ENCODE peak calls at places on chromosomes 4 and X, in ten cellular contexts. One of them, this sample, is unnamed.

GRCh38 chrX:40622741-40623536 is at the start of gene MPC1L:
- DNase-seq in H1: no peak
- DNase-seq in sigmoid colon: no peak
- DNase-seq in A549: no peak
- DNase-seq in breast epithelium: no peak
- DNase-seq in heart left ventricle: no peak
- DNase-seq in tibial nerve: no peak
- DNase-seq in gastrocnemius medialis: no peak
- DNase-seq in GM12892: no peak
- DNase-seq in uterus: no peak
- DNase-seq in this sample: no peak

GRCh38 chr4:107950746-107951540 is 19.6 kb downstream of the CYP2U1 start:
- DNase-seq in H1: no peak
- DNase-seq in sigmoid colon: no peak
- DNase-seq in A549: no peak
- DNase-seq in breast epithelium: no peak
- DNase-seq in heart left ventricle: no peak
- DNase-seq in tibial nerve: no peak
- DNase-seq in gastrocnemius medialis: no peak
- DNase-seq in GM12892: no peak
- DNase-seq in uterus: no peak
- DNase-seq in this sample: no peak

GRCh38 chr4:189092596-189092995 is 848.1 kb upstream of the FRG1 start:
- DNase-seq in H1: no peak
- DNase-seq in sigmoid colon: no peak
- DNase-seq in A549: no peak
- DNase-seq in breast epithelium: no peak
- DNase-seq in heart left ventricle: no peak
- DNase-seq in tibial nerve: no peak
- DNase-seq in gastrocnemius medialis: no peak
- DNase-seq in GM12892: no peak
- DNase-seq in uterus: no peak
- DNase-seq in this sample: no peak

GRCh38 chrX:81263067-81263466 is 61.2 kb downstream of the SH3BGRL start:
- DNase-seq in H1: no peak
- DNase-seq in sigmoid colon: no peak
- DNase-seq in A549: no peak
- DNase-seq in breast epithelium: no peak
- DNase-seq in heart left ventricle: no peak
- DNase-seq in tibial nerve: no peak
- DNase-seq in gastrocnemius medialis: no peak
- DNase-seq in GM12892: no peak
- DNase-seq in uterus: no peak
- DNase-seq in this sample: no peak

GRCh38 chr4:27888523-27888922 is 1027.9 kb downstream of the STIM2 start:
- DNase-seq in H1: no peak
- DNase-seq in sigmoid colon: no peak
- DNase-seq in A549: no peak
- DNase-seq in breast epithelium: no peak
- DNase-seq in heart left ventricle: no peak
- DNase-seq in tibial nerve: no peak
- DNase-seq in gastrocnemius medialis: no peak
- DNase-seq in GM12892: no peak
- DNase-seq in uterus: no peak
- DNase-seq in this sample: no peak

GRCh38 chrX:74527344-74527743 is 87.1 kb downstream of the RLIM start:
- DNase-seq in H1: no peak
- DNase-seq in sigmoid colon: no peak
- DNase-seq in A549: no peak
- DNase-seq in breast epithelium: no peak
- DNase-seq in heart left ventricle: no peak
- DNase-seq in tibial nerve: no peak
- DNase-seq in gastrocnemius medialis: no peak
- DNase-seq in GM12892: no peak
- DNase-seq in uterus: no peak
- DNase-seq in this sample: no peak

GRCh38 chrX:110045421-110045820 is 42.5 kb downstream of the TMEM164 start:
- DNase-seq in H1: no peak
- DNase-seq in sigmoid colon: no peak
- DNase-seq in A549: no peak
- DNase-seq in breast epithelium: no peak
- DNase-seq in heart left ventricle: no peak
- DNase-seq in tibial nerve: no peak
- DNase-seq in gastrocnemius medialis: no peak
- DNase-seq in GM12892: no peak
- DNase-seq in uterus: no peak
- DNase-seq in this sample: no peak

GRCh38 chr4:112411781-112412281 is 104.1 kb downstream of the NEUROG2 start:
- DNase-seq in H1: peak; percentile 65
- DNase-seq in sigmoid colon: no peak
- DNase-seq in A549: no peak
- DNase-seq in breast epithelium: peak; percentile 43
- DNase-seq in heart left ventricle: peak; percentile 34
- DNase-seq in tibial nerve: no peak
- DNase-seq in gastrocnemius medialis: no peak
- DNase-seq in GM12892: no peak
- DNase-seq in uterus: no peak
- DNase-seq in this sample: no peak

GRCh38 chrX:133046601-133047000 is 50.3 kb downstream of the USP26 start:
- DNase-seq in H1: no peak
- DNase-seq in sigmoid colon: no peak
- DNase-seq in A549: no peak
- DNase-seq in breast epithelium: no peak
- DNase-seq in heart left ventricle: no peak
- DNase-seq in tibial nerve: no peak
- DNase-seq in gastrocnemius medialis: no peak
- DNase-seq in GM12892: no peak
- DNase-seq in uterus: no peak
- DNase-seq in this sample: no peak

GRCh38 chrX:47234583-47234982 is 1.8 kb downstream of the USP11 start:
- DNase-seq in H1: no peak
- DNase-seq in sigmoid colon: no peak
- DNase-seq in A549: no peak
- DNase-seq in breast epithelium: no peak
- DNase-seq in heart left ventricle: no peak
- DNase-seq in tibial nerve: no peak
- DNase-seq in gastrocnemius medialis: no peak
- DNase-seq in GM12892: no peak
- DNase-seq in uterus: no peak
- DNase-seq in this sample: no peak

GRCh38 chr4:165079476-165079875 is 25.8 kb downstream of the TRIM75 start:
- DNase-seq in H1: no peak
- DNase-seq in sigmoid colon: no peak
- DNase-seq in A549: no peak
- DNase-seq in breast epithelium: no peak
- DNase-seq in heart left ventricle: peak; percentile 59
- DNase-seq in tibial nerve: no peak
- DNase-seq in gastrocnemius medialis: peak; percentile 83
- DNase-seq in GM12892: no peak
- DNase-seq in uterus: no peak
- DNase-seq in this sample: no peak

DNA sequence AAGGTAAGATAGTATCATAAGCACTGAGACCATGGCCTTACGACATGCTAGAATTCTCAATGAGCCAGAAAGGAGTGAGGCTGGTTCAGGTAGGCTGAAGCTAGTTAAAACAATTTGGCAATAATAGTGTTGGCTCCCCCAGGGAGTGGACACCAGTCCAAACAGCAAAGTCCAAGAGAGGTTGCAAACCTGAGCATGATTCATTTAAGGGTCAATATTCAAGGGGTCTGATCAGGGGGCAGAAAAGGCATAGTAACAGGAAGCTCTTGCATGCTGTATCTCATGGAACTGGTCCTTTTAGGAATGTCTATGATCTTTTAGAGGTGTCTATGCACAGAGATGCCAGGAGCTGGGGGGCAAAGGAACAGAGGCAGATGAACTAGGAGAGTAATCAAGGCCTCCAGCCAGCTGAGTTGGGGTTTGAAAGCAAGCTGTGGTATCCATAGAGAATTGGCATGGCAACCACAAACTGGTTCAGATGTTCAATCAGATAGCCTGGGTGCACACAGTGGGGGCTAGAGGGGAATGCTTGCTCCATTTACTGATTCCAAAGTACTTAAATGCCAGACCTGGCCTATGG is 5.1 kb downstream of the GJB1 start:
- DNase-seq in H1: no peak
- DNase-seq in sigmoid colon: no peak
- DNase-seq in A549: no peak
- DNase-seq in breast epithelium: no peak
- DNase-seq in heart left ventricle: no peak
- DNase-seq in tibial nerve: no peak
- DNase-seq in gastrocnemius medialis: no peak
- DNase-seq in GM12892: no peak
- DNase-seq in uterus: no peak
- DNase-seq in this sample: no peak
- TF ChIP-seq POLR2A in H1: no peak
- TF ChIP-seq POLR2A in sigmoid colon: no peak
- TF ChIP-seq POLR2A in A549: no peak
- TF ChIP-seq POLR2A in breast epithelium: no peak
- TF ChIP-seq POLR2A in heart left ventricle: no peak
- TF ChIP-seq POLR2A in tibial nerve: no peak
- TF ChIP-seq POLR2A in gastrocnemius medialis: no peak
- TF ChIP-seq POLR2A in GM12892: no peak
- TF ChIP-seq POLR2A in uterus: no peak
- TF ChIP-seq POLR2A in this sample: no peak

GRCh38 chrX:49058794-49059193 is at the start of gene CCDC120:
- DNase-seq in H1: no peak
- DNase-seq in sigmoid colon: no peak
- DNase-seq in A549: no peak
- DNase-seq in breast epithelium: peak; percentile 52
- DNase-seq in heart left ventricle: no peak
- DNase-seq in tibial nerve: no peak
- DNase-seq in gastrocnemius medialis: no peak
- DNase-seq in GM12892: no peak
- DNase-seq in uterus: no peak
- DNase-seq in this sample: no peak

GRCh38 chrX:49059209-49060191 is 701 bp downstream of the CCDC120 start:
- DNase-seq in H1: no peak
- DNase-seq in sigmoid colon: no peak
- DNase-seq in A549: no peak
- DNase-seq in breast epithelium: no peak
- DNase-seq in heart left ventricle: no peak
- DNase-seq in tibial nerve: no peak
- DNase-seq in gastrocnemius medialis: no peak
- DNase-seq in GM12892: no peak
- DNase-seq in uterus: no peak
- DNase-seq in this sample: no peak

GRCh38 chrX:49061490-49061889 is 2.7 kb downstream of the CCDC120 start:
- DNase-seq in H1: no peak
- DNase-seq in sigmoid colon: no peak
- DNase-seq in A549: no peak
- DNase-seq in breast epithelium: no peak
- DNase-seq in heart left ventricle: no peak
- DNase-seq in tibial nerve: no peak
- DNase-seq in gastrocnemius medialis: no peak
- DNase-seq in GM12892: no peak
- DNase-seq in uterus: no peak
- DNase-seq in this sample: no peak

GRCh38 chrX:49061916-49062315 is 3.1 kb downstream of the CCDC120 start:
- DNase-seq in H1: no peak
- DNase-seq in sigmoid colon: no peak
- DNase-seq in A549: no peak
- DNase-seq in breast epithelium: no peak
- DNase-seq in heart left ventricle: no peak
- DNase-seq in tibial nerve: no peak
- DNase-seq in gastrocnemius medialis: no peak
- DNase-seq in GM12892: no peak
- DNase-seq in uterus: no peak
- DNase-seq in this sample: no peak

GRCh38 chrX:49060914-49061313 is 2.1 kb downstream of the CCDC120 start:
- DNase-seq in H1: no peak
- DNase-seq in sigmoid colon: no peak
- DNase-seq in A549: no peak
- DNase-seq in breast epithelium: no peak
- DNase-seq in heart left ventricle: no peak
- DNase-seq in tibial nerve: no peak
- DNase-seq in gastrocnemius medialis: no peak
- DNase-seq in GM12892: no peak
- DNase-seq in uterus: no peak
- DNase-seq in this sample: no peak
- TF ChIP-seq POLR2A in H1: no peak
- TF ChIP-seq POLR2A in sigmoid colon: no peak
- TF ChIP-seq POLR2A in A549: no peak
- TF ChIP-seq POLR2A in breast epithelium: no peak
- TF ChIP-seq POLR2A in heart left ventricle: no peak
- TF ChIP-seq POLR2A in tibial nerve: no peak
- TF ChIP-seq POLR2A in gastrocnemius medialis: no peak
- TF ChIP-seq POLR2A in GM12892: no peak
- TF ChIP-seq POLR2A in uterus: no peak
- TF ChIP-seq POLR2A in this sample: no peak

DNA sequence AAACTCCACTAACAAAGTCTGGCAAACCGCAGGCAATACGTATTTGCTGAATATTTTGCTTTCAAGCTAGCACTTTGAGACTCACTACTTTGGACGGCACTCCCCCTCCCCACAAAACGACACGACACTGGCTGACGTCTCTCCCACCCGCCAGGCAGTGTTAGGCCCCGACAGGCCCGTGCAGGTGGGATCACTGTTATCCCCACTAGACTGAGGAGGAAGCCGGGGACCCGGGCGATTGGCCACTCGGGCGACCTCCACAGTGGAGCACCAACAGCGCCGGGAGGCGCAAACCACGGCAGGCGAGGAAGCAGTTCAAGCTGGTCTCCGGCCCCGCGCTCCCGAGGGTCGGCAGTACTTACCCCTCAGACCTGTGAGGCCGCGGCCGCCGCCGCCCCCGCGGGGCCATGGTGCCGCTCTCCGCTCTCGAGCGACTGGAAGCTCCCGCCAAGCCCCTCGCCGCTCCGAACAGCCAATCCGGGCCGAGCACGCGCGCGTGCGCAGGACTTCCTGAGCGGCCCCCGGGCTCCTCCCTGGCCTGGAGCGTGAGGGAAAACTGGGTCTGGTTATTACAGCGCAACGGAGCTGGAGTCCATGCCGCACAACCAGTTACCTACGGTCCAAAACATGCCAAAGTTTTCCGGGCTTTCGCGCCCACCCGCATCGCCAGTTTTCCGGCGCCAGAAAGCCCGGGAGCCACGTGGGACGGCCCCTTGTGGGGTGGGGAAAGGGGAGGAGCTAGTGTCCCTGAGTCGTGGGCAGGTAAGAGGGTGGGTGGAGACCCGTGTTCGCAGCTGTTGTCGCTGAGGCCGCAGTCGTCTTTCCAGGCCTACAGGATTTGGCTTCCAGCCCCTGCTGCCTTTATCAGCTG is at the start of gene CENPU:
- DNase-seq in H1: peak; percentile 99
- DNase-seq in sigmoid colon: peak; percentile 97
- DNase-seq in A549: peak; percentile 91
- DNase-seq in breast epithelium: peak; percentile 94
- DNase-seq in heart left ventricle: peak; percentile 97
- DNase-seq in tibial nerve: peak; percentile 83
- DNase-seq in gastrocnemius medialis: peak; percentile 97
- DNase-seq in GM12892: peak; percentile 98
- DNase-seq in uterus: peak; percentile 96
- DNase-seq in this sample: peak; percentile 86
- TF ChIP-seq POLR2A in H1: peak; percentile 80
- TF ChIP-seq POLR2A in sigmoid colon: no peak
- TF ChIP-seq POLR2A in A549: peak; percentile 54
- TF ChIP-seq POLR2A in breast epithelium: peak; percentile 41
- TF ChIP-seq POLR2A in heart left ventricle: peak; percentile 73
- TF ChIP-seq POLR2A in tibial nerve: peak; percentile 99
- TF ChIP-seq POLR2A in gastrocnemius medialis: peak; percentile 9
- TF ChIP-seq POLR2A in GM12892: peak; percentile 81
- TF ChIP-seq POLR2A in uterus: peak; percentile 26
- TF ChIP-seq POLR2A in this sample: peak; percentile 68

GRCh38 chrX:11462648-11463047 is 169.4 kb downstream of the AMELX start:
- DNase-seq in H1: no peak
- DNase-seq in sigmoid colon: no peak
- DNase-seq in A549: no peak
- DNase-seq in breast epithelium: no peak
- DNase-seq in heart left ventricle: no peak
- DNase-seq in tibial nerve: no peak
- DNase-seq in gastrocnemius medialis: no peak
- DNase-seq in GM12892: no peak
- DNase-seq in uterus: no peak
- DNase-seq in this sample: no peak
- TF ChIP-seq POLR2A in H1: no peak
- TF ChIP-seq POLR2A in sigmoid colon: no peak
- TF ChIP-seq POLR2A in A549: no peak
- TF ChIP-seq POLR2A in breast epithelium: no peak
- TF ChIP-seq POLR2A in heart left ventricle: no peak
- TF ChIP-seq POLR2A in tibial nerve: no peak
- TF ChIP-seq POLR2A in gastrocnemius medialis: no peak
- TF ChIP-seq POLR2A in GM12892: no peak
- TF ChIP-seq POLR2A in uterus: no peak
- TF ChIP-seq POLR2A in this sample: no peak